ENCODE peak calls at places on chromosomes 1 and 21, in four cellular contexts. One of them, this sample, is unnamed.
A peak's percentile ranks its signal among the peaks of the same experiment; 100 is the strongest.

GRCh38 chr1:57638239-57638638 is 214.4 kb upstream of the DAB1 start:
- DNase-seq in A549: no peak
- DNase-seq in psoas muscle: no peak
- DNase-seq in stomach: no peak
- DNase-seq in this sample: no peak

GRCh38 chr1:183838221-183838620 is 33.3 kb downstream of the RGL1 start:
- DNase-seq in psoas muscle: no peak
- DNase-seq in stomach: no peak
- DNase-seq in A549: no peak
- DNase-seq in this sample: no peak

GRCh38 chr1:2242814-2243725 is 15.0 kb downstream of the SKI start:
- DNase-seq in stomach: no peak
- DNase-seq in psoas muscle: no peak
- DNase-seq in A549: no peak
- DNase-seq in this sample: peak; percentile 79

GRCh38 chr1:99407018-99407417 is 142.7 kb downstream of the PLPPR4 start:
- DNase-seq in psoas muscle: no peak
- DNase-seq in A549: no peak
- DNase-seq in stomach: no peak
- DNase-seq in this sample: no peak

GRCh38 chr1:202579806-202580205 is 130.4 kb downstream of the SYT2 start:
- DNase-seq in A549: no peak
- DNase-seq in stomach: no peak
- DNase-seq in psoas muscle: no peak
- DNase-seq in this sample: no peak

GRCh38 chr1:162206749-162207635 is 137.5 kb downstream of the NOS1AP start:
- DNase-seq in A549: no peak
- DNase-seq in psoas muscle: no peak
- DNase-seq in stomach: peak; percentile 77
- DNase-seq in this sample: peak; percentile 58

GRCh38 chr1:103170608-103171007 is 62.3 kb upstream of the COL11A1 start:
- DNase-seq in psoas muscle: no peak
- DNase-seq in stomach: no peak
- DNase-seq in A549: no peak
- DNase-seq in this sample: no peak

GRCh38 chr1:48823161-48823560 is 46.5 kb upstream of the BEND5 start:
- DNase-seq in stomach: peak; percentile 68
- DNase-seq in psoas muscle: no peak
- DNase-seq in A549: no peak
- DNase-seq in this sample: peak; percentile 57

GRCh38 chr1:205071801-205072200 is 12.5 kb downstream of the TMEM81 start:
- DNase-seq in stomach: no peak
- DNase-seq in A549: no peak
- DNase-seq in psoas muscle: no peak
- DNase-seq in this sample: no peak

GRCh38 chr1:8941906-8942305 is 3.8 kb upstream of the CA6 start:
- DNase-seq in psoas muscle: no peak
- DNase-seq in A549: peak; percentile 35
- DNase-seq in stomach: no peak
- DNase-seq in this sample: no peak

GRCh38 chr1:29546496-29546895 is 310.2 kb downstream of the PTPRU start:
- DNase-seq in A549: no peak
- DNase-seq in psoas muscle: no peak
- DNase-seq in stomach: no peak
- DNase-seq in this sample: no peak

GRCh38 chr1:158371188-158371953 is 17.7 kb downstream of the CD1E start:
- DNase-seq in psoas muscle: no peak
- DNase-seq in A549: no peak
- DNase-seq in stomach: no peak
- DNase-seq in this sample: no peak

GRCh38 chr21:41521489-41522027 is 13.6 kb upstream of the TMPRSS2 start:
- DNase-seq in A549: no peak
- DNase-seq in stomach: peak; percentile 47
- DNase-seq in psoas muscle: no peak
- DNase-seq in this sample: no peak

GRCh38 chr1:116189481-116189880 is 78.3 kb downstream of the MAB21L3 start:
- DNase-seq in A549: no peak
- DNase-seq in psoas muscle: no peak
- DNase-seq in stomach: no peak
- DNase-seq in this sample: no peak

GRCh38 chr1:7962011-7962335 is 462 bp downstream of the PARK7 start:
- DNase-seq in stomach: no peak
- DNase-seq in psoas muscle: no peak
- DNase-seq in A549: no peak
- DNase-seq in this sample: no peak

GRCh38 chr1:201937624-201938212 is 8.6 kb downstream of the LMOD1 start:
- DNase-seq in A549: no peak
- DNase-seq in stomach: no peak
- DNase-seq in psoas muscle: no peak
- DNase-seq in this sample: no peak

GRCh38 chr1:24699628-24700027 is 45.6 kb upstream of the CLIC4 start:
- DNase-seq in A549: no peak
- DNase-seq in psoas muscle: no peak
- DNase-seq in stomach: no peak
- DNase-seq in this sample: no peak

GRCh38 chr1:154608522-154609294 is 722 bp upstream of the ADAR start:
- DNase-seq in psoas muscle: peak; percentile 66
- DNase-seq in A549: peak; percentile 52
- DNase-seq in stomach: peak; percentile 33
- DNase-seq in this sample: peak; percentile 38

GRCh38 chr1:8266436-8267165 is 51.3 kb upstream of the SLC45A1 start:
- DNase-seq in A549: no peak
- DNase-seq in psoas muscle: no peak
- DNase-seq in stomach: no peak
- DNase-seq in this sample: no peak

GRCh38 chr1:21775542-21775899 is 7.4 kb downstream of the USP48 start:
- DNase-seq in psoas muscle: no peak
- DNase-seq in A549: no peak
- DNase-seq in stomach: no peak
- DNase-seq in this sample: no peak

GRCh38 chr1:64042331-64043100 is 160.9 kb upstream of the UBE2U start:
- DNase-seq in psoas muscle: no peak
- DNase-seq in stomach: peak; percentile 57
- DNase-seq in A549: no peak
- DNase-seq in this sample: no peak

GRCh38 chr1:9598316-9598700 is 9.6 kb downstream of the TMEM201 start:
- DNase-seq in stomach: no peak
- DNase-seq in A549: no peak
- DNase-seq in psoas muscle: no peak
- DNase-seq in this sample: no peak

GRCh38 chr1:185957441-185958363 is 223.5 kb downstream of the HMCN1 start:
- DNase-seq in psoas muscle: no peak
- DNase-seq in A549: no peak
- DNase-seq in stomach: no peak
- DNase-seq in this sample: no peak

GRCh38 chr1:228009828-228010775 is 3.3 kb downstream of the WNT3A start:
- DNase-seq in psoas muscle: peak; percentile 39
- DNase-seq in stomach: peak; percentile 25
- DNase-seq in A549: no peak
- DNase-seq in this sample: no peak

GRCh38 chr21:27024971-27025370 is 58.1 kb upstream of the ADAMTS5 start:
- DNase-seq in A549: no peak
- DNase-seq in stomach: no peak
- DNase-seq in psoas muscle: no peak
- DNase-seq in this sample: no peak

GRCh38 chr21:16913010-16913409 is 599.8 kb upstream of the CXADR start:
- DNase-seq in stomach: no peak
- DNase-seq in psoas muscle: no peak
- DNase-seq in A549: peak; percentile 4
- DNase-seq in this sample: no peak

GRCh38 chr1:41783189-41783639 is 135.5 kb downstream of the HIVEP3 start:
- DNase-seq in A549: peak; percentile 48
- DNase-seq in psoas muscle: no peak
- DNase-seq in stomach: no peak
- DNase-seq in this sample: no peak

GRCh38 chr1:229971141-229971540 is 95.9 kb upstream of the GALNT2 start:
- DNase-seq in A549: no peak
- DNase-seq in psoas muscle: no peak
- DNase-seq in stomach: no peak
- DNase-seq in this sample: no peak

GRCh38 chr1:77672374-77672773 is 10.1 kb downstream of the ZZZ3 start:
- DNase-seq in psoas muscle: no peak
- DNase-seq in A549: no peak
- DNase-seq in stomach: no peak
- DNase-seq in this sample: no peak

GRCh38 chr1:151952811-151953210 is 40.8 kb downstream of the S100A10 start:
- DNase-seq in psoas muscle: no peak
- DNase-seq in stomach: no peak
- DNase-seq in A549: no peak
- DNase-seq in this sample: no peak

GRCh38 chr1:913491-914252 is 10.1 kb upstream of the SAMD11 start:
- DNase-seq in psoas muscle: peak; percentile 42
- DNase-seq in stomach: peak; percentile 70
- DNase-seq in A549: no peak
- DNase-seq in this sample: peak; percentile 39

GRCh38 chr1:178232949-178233348 is 139.0 kb downstream of the RASAL2 start:
- DNase-seq in stomach: no peak
- DNase-seq in psoas muscle: no peak
- DNase-seq in A549: no peak
- DNase-seq in this sample: no peak

GRCh38 chr21:33855190-33855589 is 60.4 kb downstream of the ATP5PO start:
- DNase-seq in A549: no peak
- DNase-seq in stomach: no peak
- DNase-seq in psoas muscle: no peak
- DNase-seq in this sample: no peak
- TF ChIP-seq CTCF in A549: no peak
- TF ChIP-seq CTCF in stomach: no peak
- TF ChIP-seq CTCF in psoas muscle: no peak
- TF ChIP-seq CTCF in this sample: no peak

GRCh38 chr1:160438320-160438918 is 38.1 kb downstream of the VANGL2 start:
- DNase-seq in A549: no peak
- DNase-seq in stomach: no peak
- DNase-seq in psoas muscle: no peak
- DNase-seq in this sample: no peak
- H3K4me3 ChIP-seq in A549: no peak overlapping the region
- H3K4me3 ChIP-seq in stomach: no peak overlapping the region
- H3K4me3 ChIP-seq in psoas muscle: no peak overlapping the region
- H3K4me3 ChIP-seq in this sample: no peak overlapping the region

DNA sequence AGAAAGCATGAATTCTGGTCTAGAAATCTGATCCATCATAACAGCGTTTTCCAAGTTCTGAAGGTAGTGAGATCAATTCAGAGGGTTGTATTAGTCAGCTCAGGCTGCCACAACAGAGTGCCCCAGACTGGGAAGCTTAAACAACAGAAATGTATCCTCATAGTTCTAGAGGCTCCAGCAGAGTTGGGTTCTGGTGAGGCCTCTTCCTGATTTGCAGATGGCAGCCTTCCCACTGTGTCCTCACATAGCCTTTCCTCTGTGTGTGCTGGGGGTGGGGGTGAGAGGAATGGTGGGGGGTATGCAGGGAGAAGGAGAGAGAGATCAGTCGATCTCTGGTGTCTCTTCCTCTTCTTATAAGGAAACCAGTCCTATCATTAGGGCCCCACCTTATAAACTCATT is 15.1 kb downstream of the ZBTB8B start:
- DNase-seq in A549: no peak
- DNase-seq in stomach: no peak
- DNase-seq in psoas muscle: no peak
- DNase-seq in this sample: no peak
- TF ChIP-seq CTCF in A549: no peak
- TF ChIP-seq CTCF in stomach: no peak
- TF ChIP-seq CTCF in psoas muscle: no peak
- TF ChIP-seq CTCF in this sample: no peak

DNA sequence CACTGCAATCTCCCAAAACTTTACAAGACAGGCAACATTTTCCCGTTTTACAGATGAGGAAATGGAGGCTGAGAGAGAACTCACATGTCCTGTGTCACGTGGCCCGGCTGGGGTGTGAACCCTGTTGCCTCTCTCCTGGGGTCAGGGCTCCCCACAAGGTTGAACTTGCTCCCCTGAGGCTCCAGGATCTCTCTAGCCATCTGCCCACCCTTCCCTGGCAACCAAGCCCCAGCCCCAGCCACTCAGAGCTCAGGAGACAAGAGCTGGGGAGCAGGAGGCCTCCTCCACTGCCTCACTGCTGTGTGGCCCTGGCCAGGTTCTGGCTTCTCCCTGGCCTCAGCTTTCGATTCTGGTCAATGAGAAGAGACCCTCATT is 11.8 kb downstream of the LAPTM5 start:
- DNase-seq in A549: no peak
- DNase-seq in stomach: no peak
- DNase-seq in psoas muscle: no peak
- DNase-seq in this sample: no peak
- H3K4me3 ChIP-seq in A549: no peak overlapping the region
- H3K4me3 ChIP-seq in stomach: no peak overlapping the region
- H3K4me3 ChIP-seq in psoas muscle: no peak overlapping the region
- H3K4me3 ChIP-seq in this sample: no peak overlapping the region

GRCh38 chr21:45209685-45210284 is 77.9 kb downstream of the POFUT2 start:
- DNase-seq in stomach: no peak
- DNase-seq in A549: no peak
- DNase-seq in psoas muscle: no peak
- DNase-seq in this sample: no peak

GRCh38 chr21:45209046-45209445 is 78.6 kb downstream of the POFUT2 start:
- DNase-seq in stomach: no peak
- DNase-seq in A549: no peak
- DNase-seq in psoas muscle: no peak
- DNase-seq in this sample: no peak

GRCh38 chr21:45207839-45208626 is 79.7 kb downstream of the POFUT2 start:
- DNase-seq in A549: no peak
- DNase-seq in psoas muscle: no peak
- DNase-seq in stomach: no peak
- DNase-seq in this sample: no peak

GRCh38 chr21:45210461-45210983 is 77.2 kb downstream of the POFUT2 start:
- DNase-seq in stomach: no peak
- DNase-seq in A549: no peak
- DNase-seq in psoas muscle: no peak
- DNase-seq in this sample: no peak

DNA sequence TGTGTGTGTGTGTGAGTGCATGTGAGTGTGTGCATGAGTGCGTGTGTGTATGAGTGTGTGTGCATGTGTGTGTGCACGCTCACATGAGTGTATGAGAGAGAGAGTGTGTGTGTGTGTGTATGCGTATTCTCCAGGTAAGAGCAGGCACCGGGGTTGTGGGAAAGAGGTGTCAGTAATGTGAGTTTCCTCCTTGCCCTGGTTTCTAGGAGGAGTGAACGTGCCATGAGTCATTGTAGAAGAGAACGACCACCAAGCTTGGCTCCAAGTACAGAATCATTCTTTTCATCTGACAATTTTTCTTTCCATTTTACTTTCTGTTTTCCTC is 79.1 kb downstream of the POFUT2 start:
- DNase-seq in A549: no peak
- DNase-seq in stomach: no peak
- DNase-seq in psoas muscle: no peak
- DNase-seq in this sample: no peak
- TF ChIP-seq CTCF in A549: no peak
- TF ChIP-seq CTCF in stomach: no peak
- TF ChIP-seq CTCF in psoas muscle: no peak
- TF ChIP-seq CTCF in this sample: no peak

GRCh38 chr21:32560896-32561295 is 24.4 kb downstream of the TCP10L start:
- DNase-seq in A549: no peak
- DNase-seq in psoas muscle: no peak
- DNase-seq in stomach: no peak
- DNase-seq in this sample: no peak
- H3K4me3 ChIP-seq in A549: no peak overlapping the region
- H3K4me3 ChIP-seq in psoas muscle: no peak overlapping the region
- H3K4me3 ChIP-seq in stomach: no peak overlapping the region
- H3K4me3 ChIP-seq in this sample: no peak overlapping the region

This sample was measured in right lobe of liver.